ENCODE peak calls at places on chromosomes 16 and 17, in six cellular contexts. One of them, this sample, is unnamed.

GRCh38 chr17:48178327-48178726 is 70.8 kb downstream of the SNX11 start:
- DNase-seq in stimulated activated CD4-positive, alpha-beta T cell treated with anti-CD3 and anti-CD28 coated beads, Interleukin-4, amount 100 ng/mL, for 1 hour: no peak
- DNase-seq in HCEC 1CT: no peak
- DNase-seq in gastrocnemius medialis: no peak
- DNase-seq in T-helper 17 cell: no peak
- DNase-seq in posterior cingulate gyrus: no peak
- DNase-seq in this sample: no peak

GRCh38 chr17:3574231-3574630 is 16.6 kb upstream of the TRPV3 start:
- DNase-seq in T-helper 17 cell: no peak
- DNase-seq in stimulated activated CD4-positive, alpha-beta T cell treated with anti-CD3 and anti-CD28 coated beads, Interleukin-4, amount 100 ng/mL, for 1 hour: no peak
- DNase-seq in gastrocnemius medialis: no peak
- DNase-seq in posterior cingulate gyrus: peak; percentile 49
- DNase-seq in HCEC 1CT: no peak
- DNase-seq in this sample: no peak

GRCh38 chr17:17387461-17388362 is 84.5 kb downstream of the NT5M start:
- DNase-seq in posterior cingulate gyrus: peak; percentile 60
- DNase-seq in HCEC 1CT: no peak
- DNase-seq in T-helper 17 cell: no peak
- DNase-seq in stimulated activated CD4-positive, alpha-beta T cell treated with anti-CD3 and anti-CD28 coated beads, Interleukin-4, amount 100 ng/mL, for 1 hour: no peak
- DNase-seq in gastrocnemius medialis: no peak
- DNase-seq in this sample: no peak

GRCh38 chr16:66391726-66392670 is 25.5 kb downstream of the CDH5 start:
- DNase-seq in T-helper 17 cell: no peak
- DNase-seq in HCEC 1CT: no peak
- DNase-seq in gastrocnemius medialis: no peak
- DNase-seq in posterior cingulate gyrus: no peak
- DNase-seq in stimulated activated CD4-positive, alpha-beta T cell treated with anti-CD3 and anti-CD28 coated beads, Interleukin-4, amount 100 ng/mL, for 1 hour: no peak
- DNase-seq in this sample: no peak

GRCh38 chr17:73003487-73003886 is 89.0 kb downstream of the SLC39A11 start:
- DNase-seq in HCEC 1CT: no peak
- DNase-seq in posterior cingulate gyrus: no peak
- DNase-seq in gastrocnemius medialis: no peak
- DNase-seq in stimulated activated CD4-positive, alpha-beta T cell treated with anti-CD3 and anti-CD28 coated beads, Interleukin-4, amount 100 ng/mL, for 1 hour: no peak
- DNase-seq in T-helper 17 cell: no peak
- DNase-seq in this sample: no peak

GRCh38 chr16:49817754-49818507 is 38.0 kb downstream of the ZNF423 start:
- DNase-seq in HCEC 1CT: no peak
- DNase-seq in stimulated activated CD4-positive, alpha-beta T cell treated with anti-CD3 and anti-CD28 coated beads, Interleukin-4, amount 100 ng/mL, for 1 hour: no peak
- DNase-seq in T-helper 17 cell: no peak
- DNase-seq in posterior cingulate gyrus: no peak
- DNase-seq in gastrocnemius medialis: peak; percentile 73
- DNase-seq in this sample: no peak

GRCh38 chr17:15351925-15352324 is 10.5 kb upstream of the TEKT3 start:
- DNase-seq in stimulated activated CD4-positive, alpha-beta T cell treated with anti-CD3 and anti-CD28 coated beads, Interleukin-4, amount 100 ng/mL, for 1 hour: no peak
- DNase-seq in T-helper 17 cell: no peak
- DNase-seq in gastrocnemius medialis: peak; percentile 70
- DNase-seq in posterior cingulate gyrus: no peak
- DNase-seq in HCEC 1CT: peak; percentile 84
- DNase-seq in this sample: no peak

GRCh38 chr17:82338858-82339633 is 5.5 kb upstream of the SECTM1 start:
- DNase-seq in stimulated activated CD4-positive, alpha-beta T cell treated with anti-CD3 and anti-CD28 coated beads, Interleukin-4, amount 100 ng/mL, for 1 hour: no peak
- DNase-seq in T-helper 17 cell: no peak
- DNase-seq in posterior cingulate gyrus: peak; percentile 85
- DNase-seq in gastrocnemius medialis: no peak
- DNase-seq in HCEC 1CT: peak; percentile 77
- DNase-seq in this sample: no peak

GRCh38 chr16:80277182-80277581 is 263.6 kb upstream of the DYNLRB2 start:
- DNase-seq in gastrocnemius medialis: no peak
- DNase-seq in stimulated activated CD4-positive, alpha-beta T cell treated with anti-CD3 and anti-CD28 coated beads, Interleukin-4, amount 100 ng/mL, for 1 hour: no peak
- DNase-seq in posterior cingulate gyrus: no peak
- DNase-seq in HCEC 1CT: no peak
- DNase-seq in T-helper 17 cell: no peak
- DNase-seq in this sample: no peak

GRCh38 chr17:42779942-42780815 is at the start of gene WNK4:
- DNase-seq in T-helper 17 cell: no peak
- DNase-seq in HCEC 1CT: peak; percentile 43
- DNase-seq in stimulated activated CD4-positive, alpha-beta T cell treated with anti-CD3 and anti-CD28 coated beads, Interleukin-4, amount 100 ng/mL, for 1 hour: no peak
- DNase-seq in posterior cingulate gyrus: peak; percentile 74
- DNase-seq in gastrocnemius medialis: no peak
- DNase-seq in this sample: no peak

GRCh38 chr16:30068750-30069574 is 3.4 kb downstream of the ALDOA start:
- DNase-seq in gastrocnemius medialis: no peak
- DNase-seq in HCEC 1CT: no peak
- DNase-seq in stimulated activated CD4-positive, alpha-beta T cell treated with anti-CD3 and anti-CD28 coated beads, Interleukin-4, amount 100 ng/mL, for 1 hour: peak; percentile 60
- DNase-seq in T-helper 17 cell: no peak
- DNase-seq in posterior cingulate gyrus: no peak
- DNase-seq in this sample: peak; percentile 39

GRCh38 chr17:66849136-66849655 is 14.3 kb downstream of the CACNG5 start:
- DNase-seq in stimulated activated CD4-positive, alpha-beta T cell treated with anti-CD3 and anti-CD28 coated beads, Interleukin-4, amount 100 ng/mL, for 1 hour: no peak
- DNase-seq in posterior cingulate gyrus: no peak
- DNase-seq in T-helper 17 cell: no peak
- DNase-seq in HCEC 1CT: no peak
- DNase-seq in gastrocnemius medialis: no peak
- DNase-seq in this sample: no peak

GRCh38 chr16:85750827-85751641 is at the start of gene C16orf74:
- DNase-seq in gastrocnemius medialis: no peak
- DNase-seq in posterior cingulate gyrus: no peak
- DNase-seq in T-helper 17 cell: no peak
- DNase-seq in HCEC 1CT: peak; percentile 61
- DNase-seq in stimulated activated CD4-positive, alpha-beta T cell treated with anti-CD3 and anti-CD28 coated beads, Interleukin-4, amount 100 ng/mL, for 1 hour: peak; percentile 13
- DNase-seq in this sample: peak; percentile 52

GRCh38 chr16:88649924-88650748 is 717 bp downstream of the CYBA start:
- DNase-seq in T-helper 17 cell: no peak
- DNase-seq in gastrocnemius medialis: no peak
- DNase-seq in posterior cingulate gyrus: no peak
- DNase-seq in HCEC 1CT: no peak
- DNase-seq in stimulated activated CD4-positive, alpha-beta T cell treated with anti-CD3 and anti-CD28 coated beads, Interleukin-4, amount 100 ng/mL, for 1 hour: peak; percentile 38
- DNase-seq in this sample: peak; percentile 60

GRCh38 chr17:56913000-56913866 is 616 bp downstream of the TRIM25 start:
- DNase-seq in posterior cingulate gyrus: peak; percentile 85
- DNase-seq in T-helper 17 cell: no peak
- DNase-seq in HCEC 1CT: no peak
- DNase-seq in stimulated activated CD4-positive, alpha-beta T cell treated with anti-CD3 and anti-CD28 coated beads, Interleukin-4, amount 100 ng/mL, for 1 hour: no peak
- DNase-seq in gastrocnemius medialis: peak; percentile 19
- DNase-seq in this sample: no peak

GRCh38 chr17:50532452-50533024 is at the start of gene EPN3:
- DNase-seq in HCEC 1CT: no peak
- DNase-seq in stimulated activated CD4-positive, alpha-beta T cell treated with anti-CD3 and anti-CD28 coated beads, Interleukin-4, amount 100 ng/mL, for 1 hour: no peak
- DNase-seq in gastrocnemius medialis: no peak
- DNase-seq in posterior cingulate gyrus: no peak
- DNase-seq in T-helper 17 cell: no peak
- DNase-seq in this sample: no peak

GRCh38 chr17:69870751-69871199 is 204.2 kb upstream of the KCNJ16 start:
- DNase-seq in HCEC 1CT: peak; percentile 90
- DNase-seq in T-helper 17 cell: no peak
- DNase-seq in stimulated activated CD4-positive, alpha-beta T cell treated with anti-CD3 and anti-CD28 coated beads, Interleukin-4, amount 100 ng/mL, for 1 hour: no peak
- DNase-seq in gastrocnemius medialis: no peak
- DNase-seq in posterior cingulate gyrus: no peak
- DNase-seq in this sample: no peak

GRCh38 chr17:8223356-8224063 is 13.1 kb upstream of the AURKB start:
- DNase-seq in HCEC 1CT: peak; percentile 60
- DNase-seq in stimulated activated CD4-positive, alpha-beta T cell treated with anti-CD3 and anti-CD28 coated beads, Interleukin-4, amount 100 ng/mL, for 1 hour: peak; percentile 61
- DNase-seq in T-helper 17 cell: no peak
- DNase-seq in posterior cingulate gyrus: peak; percentile 92
- DNase-seq in gastrocnemius medialis: peak; percentile 77
- DNase-seq in this sample: no peak